ENCODE peak calls at places on chromosomes 16 and 17, in four cellular contexts. H, W, P and F are unnamed samples.

GRCh38 chr16:57593021-57593420 is 35.4 kb upstream of the ADGRG1 start:
- DNase-seq in H (no peak), W (no peak), P (no peak), F (no peak)

GRCh38 chr17:17664073-17664470 is 17.2 kb upstream of the RAI1 start:
- DNase-seq in H (no peak), W (no peak), P (no peak), F (no peak)

GRCh38 chr17:71085238-71086033 is 916.1 kb downstream of the KCNJ2 start:
- DNase-seq in H (peak), W (no peak), P (no peak), F (no peak)

GRCh38 chr16:89031715-89032659 is 55.0 kb upstream of the CBFA2T3 start:
- DNase-seq in H (no peak), W (peak), P (peak), F (no peak)

GRCh38 chr17:77409282-77410161 is 268.8 kb downstream of the SEC14L1 start:
- DNase-seq in H (peak), W (no peak), P (no peak), F (no peak)

GRCh38 chr17:6366144-6366755 is 68.7 kb downstream of the AIPL1 start:
- DNase-seq in H (peak), W (no peak), P (no peak), F (no peak)

GRCh38 chr16:9836118-9836736 is 346.0 kb downstream of the GRIN2A start:
- DNase-seq in H (no peak), W (no peak), P (no peak), F (no peak)

GRCh38 chr17:65556014-65556909 is 5.2 kb downstream of the AXIN2 start:
- DNase-seq in H (peak), W (peak), P (no peak), F (no peak)

GRCh38 chr17:68507581-68507980 is 4.6 kb upstream of the PRKAR1A start:
- DNase-seq in H (no peak), W (no peak), P (no peak), F (no peak)

GRCh38 chr17:65594585-65594940 is 33.1 kb upstream of the AXIN2 start:
- DNase-seq in H (no peak), W (no peak), P (no peak), F (no peak)

GRCh38 chr17:64155090-64155630 is 25.2 kb upstream of the ERN1 start:
- DNase-seq in H (no peak), W (no peak), P (no peak), F (no peak)

GRCh38 chr17:80781851-80782277 is 209.8 kb upstream of the CHMP6 start:
- DNase-seq in H (no peak), W (no peak), P (no peak), F (no peak)

GRCh38 chr17:49223517-49224197 is 6.9 kb downstream of the PHOSPHO1 start:
- DNase-seq in H (no peak), W (peak), P (no peak), F (no peak)

GRCh38 chr16:66516172-66516807 is 33.6 kb downstream of the TK2 start:
- DNase-seq in H (no peak), W (no peak), P (no peak), F (no peak)

GRCh38 chr16:51431517-51432241 is 280.6 kb upstream of the SALL1 start:
- DNase-seq in H (peak), W (no peak), P (no peak), F (peak)

GRCh38 chr17:21089145-21089544 is 37.6 kb upstream of the DHRS7B start:
- DNase-seq in H (peak), W (no peak), P (no peak), F (no peak)